ENCODE peak calls at places on chromosome 11, in four cellular contexts. X is K562, I is GM12878, K is HepG2. G is an unnamed sample.

GRCh38 chr11:44899959-44900358 is 50.7 kb downstream of the TP53I11 start:
- DNase-seq in X (peak; percentile 76), I (peak; percentile 11), K (peak; percentile 5), G (peak; percentile 71)

GRCh38 chr11:88680806-88681205 is 343.3 kb upstream of the CTSC start:
- DNase-seq in X (no peak), I (no peak), K (no peak), G (no peak)

GRCh38 chr11:14904745-14905103 is 12.7 kb upstream of the CYP2R1 start:
- DNase-seq in X (no peak), I (no peak), K (no peak), G (peak; percentile 91)

GRCh38 chr11:92501346-92501745 is 276.7 kb downstream of the FAT3 start:
- DNase-seq in X (no peak), I (no peak), K (no peak), G (no peak)

GRCh38 chr11:63614136-63614664 is at the start of gene PLAAT3:
- DNase-seq in X (peak; percentile 87), I (no peak), K (no peak), G (peak; percentile 76)

GRCh38 chr11:6647836-6648235 is 7.8 kb downstream of the DCHS1 start:
- DNase-seq in X (no peak), I (no peak), K (no peak), G (no peak)

GRCh38 chr11:119282495-119282894 is 34.4 kb downstream of the MCAM start:
- DNase-seq in X (no peak), I (no peak), K (no peak), G (no peak)

GRCh38 chr11:76723548-76723947 is 53.0 kb upstream of the LRRC32 start:
- DNase-seq in X (no peak), I (no peak), K (no peak), G (no peak)

GRCh38 chr11:40274017-40274416 is 1185.4 kb downstream of the LRRC4C start:
- DNase-seq in X (no peak), I (no peak), K (no peak), G (no peak)

GRCh38 chr11:109033627-109034340 is 368.9 kb downstream of the DDX10 start:
- DNase-seq in X (no peak), I (no peak), K (no peak), G (no peak)

GRCh38 chr11:118295834-118296454 is 8.6 kb upstream of the CD3E start:
- DNase-seq in X (peak; percentile 32), I (no peak), K (peak; percentile 28), G (no peak)

GRCh38 chr11:112174789-112175595 is at the start of gene BCO2:
- DNase-seq in X (peak; percentile 75), I (no peak), K (peak; percentile 70), G (peak; percentile 69)

GRCh38 chr11:129731316-129731715 is 84.3 kb upstream of the TMEM45B start:
- DNase-seq in X (no peak), I (no peak), K (no peak), G (no peak)

GRCh38 chr11:69575296-69576068 is 65.5 kb upstream of the CCND1 start:
- DNase-seq in X (no peak), I (no peak), K (no peak), G (no peak)

GRCh38 chr11:57161351-57161750 is 20.4 kb upstream of the LRRC55 start:
- DNase-seq in X (no peak), I (no peak), K (no peak), G (no peak)

GRCh38 chr11:12756101-12756500 is 81.9 kb downstream of the TEAD1 start:
- DNase-seq in X (no peak), I (no peak), K (no peak), G (no peak)

GRCh38 chr11:72573380-72573949 is 100.8 kb downstream of the PDE2A start:
- DNase-seq in X (peak; percentile 80), I (no peak), K (peak; percentile 9), G (peak; percentile 78)

GRCh38 chr11:127345819-127346459 is 345.4 kb upstream of the KIRREL3 start:
- DNase-seq in X (peak; percentile 16), I (no peak), K (peak; percentile 13), G (peak; percentile 48)

GRCh38 chr11:72820439-72821139 is 6.4 kb downstream of the ATG16L2 start:
- DNase-seq in X (no peak), I (no peak), K (no peak), G (no peak)

GRCh38 chr11:67311556-67312082 is 8.3 kb downstream of the SSH3 start:
- DNase-seq in X (no peak), I (no peak), K (no peak), G (no peak)

GRCh38 chr11:112165049-112165448 is 1.2 kb upstream of the IL18 start:
- DNase-seq in X (no peak), I (no peak), K (no peak), G (no peak)

GRCh38 chr11:14418801-14419417 is 59.9 kb upstream of the RRAS2 start:
- DNase-seq in X (peak; percentile 42), I (no peak), K (peak; percentile 38), G (peak; percentile 34)

GRCh38 chr11:134686418-134686817 is 274.4 kb upstream of the B3GAT1 start:
- DNase-seq in X (no peak), I (no peak), K (no peak), G (no peak)

GRCh38 chr11:114307524-114308203 is 11.5 kb downstream of the NNMT start:
- DNase-seq in X (peak; percentile 32), I (no peak), K (peak; percentile 23), G (no peak)

GRCh38 chr11:132028380-132029240 is 658.2 kb downstream of the NTM start:
- DNase-seq in X (no peak), I (no peak), K (peak; percentile 16), G (no peak)

DNA sequence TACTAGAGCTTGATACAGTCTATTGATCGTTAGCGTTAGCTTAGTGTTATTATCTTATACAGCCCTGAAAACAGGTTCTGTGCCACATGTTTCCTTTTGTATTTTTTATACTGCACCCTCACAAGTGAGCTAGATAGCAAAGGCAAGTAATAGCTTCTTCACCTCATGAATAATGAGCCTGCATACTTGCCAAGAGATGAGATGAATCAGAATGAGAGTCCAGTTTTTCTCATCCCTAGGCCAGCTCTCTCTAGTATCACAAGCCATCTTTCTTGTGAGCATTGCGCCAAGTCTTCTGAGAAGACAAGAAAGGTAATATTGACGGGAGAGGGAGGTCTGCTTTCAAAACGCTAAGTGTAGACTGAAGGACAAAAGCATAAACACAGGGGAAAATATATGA is 8.7 kb upstream of the CARD18 start:
- DNase-seq in X (no peak), I (no peak), K (no peak), G (no peak)
- TF ChIP-seq NR2C2 in X (no peak), I (no peak), K (no peak), G (no peak)

DNA sequence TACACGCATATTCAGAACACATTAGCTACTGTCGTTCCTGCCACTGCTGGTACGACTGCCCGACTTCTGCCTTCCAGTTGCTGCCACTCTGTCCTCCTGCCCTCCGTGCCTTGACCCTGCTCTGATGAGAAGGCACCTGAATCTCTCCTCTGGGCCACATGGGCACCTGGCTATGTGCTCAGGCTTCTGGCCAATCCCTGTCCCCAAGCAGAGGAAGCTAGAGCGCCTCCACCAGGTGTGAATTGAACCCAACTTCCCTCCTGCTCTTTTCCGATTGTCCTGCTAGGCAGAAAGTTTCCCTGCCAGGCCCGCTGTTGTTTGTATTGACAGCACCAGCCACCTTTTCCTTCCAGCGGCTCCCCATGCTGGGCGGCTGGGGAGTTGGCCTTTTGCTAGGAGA is 117.9 kb downstream of the GRIK4 start:
- DNase-seq in X (no peak), I (no peak), K (no peak), G (peak; percentile 42)
- TF ChIP-seq CTCF in X (no peak), I (no peak), K (no peak), G (no peak)

GRCh38 chr11:70669281-70669680 is 271.0 kb downstream of the CTTN start:
- DNase-seq in X (no peak), I (no peak), K (no peak), G (no peak)

GRCh38 chr11:70671611-70672010 is 273.3 kb downstream of the CTTN start:
- DNase-seq in X (no peak), I (no peak), K (no peak), G (no peak)

GRCh38 chr11:70671083-70671482 is 272.8 kb downstream of the CTTN start:
- DNase-seq in X (peak; percentile 21), I (no peak), K (no peak), G (peak; percentile 33)

GRCh38 chr11:70669871-70670683 is 271.7 kb downstream of the CTTN start:
- DNase-seq in X (no peak), I (no peak), K (no peak), G (no peak)

GRCh38 chr11:70670684-70671034 is 272.3 kb downstream of the CTTN start:
- DNase-seq in X (no peak), I (no peak), K (no peak), G (no peak)
- TF ChIP-seq NR2C2 in X (no peak), I (no peak), K (no peak), G (no peak)

DNA sequence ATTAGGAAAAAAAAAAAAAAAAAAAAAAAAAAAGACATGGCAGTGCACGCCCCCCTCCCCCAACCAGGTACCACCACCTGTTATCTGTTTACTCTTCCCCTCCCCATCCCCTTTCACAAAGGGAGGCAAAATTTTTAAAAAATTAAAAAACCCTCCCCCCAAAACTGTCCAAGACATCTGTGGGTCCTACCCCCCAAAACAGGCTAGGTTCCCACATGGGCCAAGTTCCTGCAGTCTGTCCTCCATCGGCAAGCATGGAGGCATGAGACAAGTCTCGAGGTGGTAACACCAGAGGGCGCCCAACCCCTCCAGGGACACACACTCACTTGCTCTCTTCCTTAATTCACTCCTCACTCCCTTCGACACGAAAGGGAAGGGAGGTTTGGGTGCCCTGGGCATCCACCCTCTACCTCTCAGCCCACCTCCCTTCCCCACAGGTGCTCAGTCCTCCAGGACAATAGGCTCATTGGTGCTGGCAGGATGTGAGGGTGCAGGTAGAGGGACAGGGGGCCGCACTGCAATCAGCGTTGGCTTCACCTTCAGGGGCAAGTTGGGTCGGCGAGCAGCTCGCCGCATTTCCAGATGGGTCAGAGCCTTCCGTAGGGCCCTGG is 2.2 kb upstream of the TUT1 start:
- DNase-seq in X (peak; percentile 72), I (no peak), K (peak; percentile 59), G (peak; percentile 89)
- TF ChIP-seq CTCF in X (peak; percentile 83), I (peak; percentile 78), K (peak; percentile 85), G (no peak)

GRCh38 chr11:2706321-2706720 is 6.5 kb upstream of the KCNQ1OT1 start:
- DNase-seq in X (no peak), I (no peak), K (no peak), G (no peak)

GRCh38 chr11:2702771-2703486 is 3.1 kb upstream of the KCNQ1OT1 start:
- DNase-seq in X (no peak), I (no peak), K (no peak), G (peak; percentile 5)

GRCh38 chr11:2703487-2704141 is 3.8 kb upstream of the KCNQ1OT1 start:
- DNase-seq in X (no peak), I (no peak), K (no peak), G (no peak)

GRCh38 chr11:2704356-2704755 is 4.6 kb upstream of the KCNQ1OT1 start:
- DNase-seq in X (no peak), I (no peak), K (no peak), G (no peak)

GRCh38 chr11:2704896-2705606 is 5.3 kb upstream of the KCNQ1OT1 start:
- DNase-seq in X (no peak), I (no peak), K (no peak), G (no peak)
- TF ChIP-seq NR2C2 in X (no peak), I (no peak), K (no peak), G (no peak)

GRCh38 chr11:65526744-65527143 is 1.9 kb downstream of the SCYL1 start:
- DNase-seq in X (no peak), I (no peak), K (no peak), G (no peak)

GRCh38 chr11:65529475-65530156 is 4.7 kb downstream of the SCYL1 start:
- DNase-seq in X (no peak), I (no peak), K (peak; percentile 50), G (no peak)

GRCh38 chr11:65528819-65529350 is 4.0 kb downstream of the SCYL1 start:
- DNase-seq in X (no peak), I (no peak), K (no peak), G (no peak)

GRCh38 chr11:65532388-65533064 is 7.6 kb downstream of the SCYL1 start:
- DNase-seq in X (no peak), I (no peak), K (no peak), G (no peak)

GRCh38 chr11:65530157-65530496 is 5.2 kb downstream of the SCYL1 start:
- DNase-seq in X (no peak), I (no peak), K (no peak), G (peak; percentile 44)
- TF ChIP-seq CTCF in X (peak; percentile 26), I (peak; percentile 46), K (no peak), G (no peak)

G was measured in WTC11.